ENCODE peak calls at places on chromosomes 3 and 15, in nine cellular contexts. J is brain microvascular endothelial cell; O is thoracic aorta; K is left ventricle myocardium inferior; H is tibial nerve; U is psoas muscle; Z is CD8-positive, alpha-beta T cell; C is pancreas; L is fibroblast of lung. F is an unnamed sample.

GRCh38 chr3:32584660-32585059 is 14.0 kb upstream of the DYNC1LI1 start:
- DNase-seq in J (peak), O (no peak), K (no peak), H (no peak), U (no peak), Z (no peak), C (no peak), L (no peak), F (no peak)

GRCh38 chr15:60572462-60573214 is 93.7 kb upstream of the ICE2 start:
- DNase-seq in J (no peak), O (no peak), K (no peak), H (no peak), U (no peak), Z (no peak), C (no peak), L (no peak), F (no peak)

GRCh38 chr3:124448954-124449353 is 281.3 kb upstream of the UMPS start:
- DNase-seq in J (no peak), O (no peak), K (no peak), H (no peak), U (no peak), Z (no peak), C (no peak), L (no peak), F (no peak)

GRCh38 chr3:189455009-189455408 is 176.2 kb upstream of the TP63 start:
- DNase-seq in J (no peak), O (no peak), K (no peak), H (no peak), U (no peak), Z (no peak), C (no peak), L (no peak), F (no peak)

GRCh38 chr3:157830865-157831264 is 275.4 kb downstream of the SHOX2 start:
- DNase-seq in J (no peak), O (no peak), K (no peak), H (no peak), U (no peak), Z (no peak), C (no peak), L (no peak), F (no peak)

GRCh38 chr15:57708047-57708446 is 1.5 kb downstream of the POLR2M start:
- DNase-seq in J (no peak), O (no peak), K (no peak), H (no peak), U (no peak), Z (no peak), C (no peak), L (peak), F (no peak)

GRCh38 chr15:64232400-64232799 is 69.6 kb upstream of the PPIB start:
- DNase-seq in J (peak), O (no peak), K (no peak), H (no peak), U (no peak), Z (no peak), C (no peak), L (peak), F (peak)

GRCh38 chr3:14371573-14372474 is 30.6 kb upstream of the SLC6A6 start:
- DNase-seq in J (peak), O (peak), K (peak), H (peak), U (peak), Z (no peak), C (peak), L (peak), F (peak)

DNA sequence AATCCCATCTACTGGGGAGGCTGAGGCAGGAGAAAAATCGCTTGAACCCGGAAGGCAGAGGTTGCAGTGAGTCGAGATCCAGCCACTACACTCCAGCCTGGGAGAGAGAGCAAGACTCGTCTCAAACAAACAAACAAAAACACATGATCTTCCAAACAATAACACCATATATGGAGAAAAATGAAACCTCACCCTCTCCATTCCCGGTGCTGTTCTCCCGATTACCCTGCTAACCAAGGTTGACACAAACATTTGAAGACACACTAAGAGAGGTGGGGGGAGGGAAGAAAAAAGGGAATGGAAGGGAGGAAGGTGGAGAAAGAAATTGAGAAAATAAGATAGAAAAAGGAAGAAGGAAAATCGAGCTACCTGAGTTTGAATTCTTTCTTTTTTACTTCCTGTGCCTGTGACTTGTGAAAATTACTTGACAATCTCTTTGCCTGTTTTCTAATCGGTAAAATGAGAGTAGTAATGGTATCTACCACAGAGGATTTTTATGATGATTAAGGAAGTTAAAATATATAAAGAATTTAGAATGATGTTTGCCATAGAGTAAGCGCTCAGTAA is 1.1 kb upstream of the PLSCR2 start:
- DNase-seq in J (no peak), O (no peak), K (no peak), H (no peak), U (no peak), Z (no peak), C (no peak), L (no peak), F (no peak)
- H3K27ac ChIP-seq in J (no peak), O (no peak), K (no peak), H (no peak), U (no peak), Z (no peak), C (peak), L (no peak), F (no peak)

GRCh38 chr3:150300376-150300775 is 107.7 kb upstream of the TSC22D2 start:
- DNase-seq in J (peak), O (no peak), K (no peak), H (no peak), U (no peak), Z (no peak), C (no peak), L (peak), F (peak)

GRCh38 chr3:150302246-150302645 is 105.9 kb upstream of the TSC22D2 start:
- DNase-seq in J (no peak), O (no peak), K (no peak), H (no peak), U (no peak), Z (no peak), C (no peak), L (peak), F (no peak)

GRCh38 chr3:150307862-150308261 is 100.2 kb upstream of the TSC22D2 start:
- DNase-seq in J (no peak), O (no peak), K (no peak), H (no peak), U (no peak), Z (no peak), C (no peak), L (no peak), F (no peak)

GRCh38 chr3:150300847-150301517 is 107.1 kb upstream of the TSC22D2 start:
- DNase-seq in J (peak), O (no peak), K (no peak), H (no peak), U (no peak), Z (no peak), C (no peak), L (peak), F (no peak)

GRCh38 chr3:150303776-150304175 is 104.3 kb upstream of the TSC22D2 start:
- DNase-seq in J (no peak), O (no peak), K (no peak), H (no peak), U (no peak), Z (no peak), C (no peak), L (no peak), F (no peak)
- TF ChIP-seq CTCF in J (peak), O (no peak), K (peak), H (no peak), U (no peak), Z (peak), C (peak), L (no peak), F (no peak)

DNA sequence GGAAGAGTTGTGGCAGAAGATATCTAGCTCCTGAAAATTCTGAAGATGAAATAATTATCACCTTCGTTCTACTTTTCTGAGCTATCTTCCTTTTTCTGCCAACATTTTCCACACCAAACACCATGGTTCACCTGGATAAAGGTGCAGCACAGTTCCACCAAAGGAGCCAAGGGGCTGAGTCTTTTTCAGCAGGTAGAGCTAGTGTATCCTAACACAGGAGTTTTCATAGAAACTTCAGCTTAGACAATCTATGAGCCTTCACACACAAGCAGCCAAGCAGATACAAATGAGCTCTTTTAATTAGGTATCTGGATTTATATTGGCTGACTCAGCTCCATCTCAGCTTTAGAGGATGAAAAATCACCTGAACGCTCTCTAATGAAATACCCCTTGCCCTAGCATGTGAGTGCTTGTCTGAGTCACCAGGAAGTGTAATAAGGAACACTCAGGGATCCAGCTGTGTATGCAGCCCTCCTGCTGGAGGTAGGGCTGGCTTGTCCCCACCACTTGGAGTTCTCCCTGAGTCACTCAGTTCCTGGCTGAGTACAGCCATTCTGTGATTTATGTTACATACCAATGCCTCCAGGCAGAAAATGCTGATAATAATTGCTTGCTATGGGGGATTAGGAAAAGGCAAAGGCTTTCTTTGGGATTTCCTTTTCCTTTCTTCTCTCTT is 385.7 kb downstream of the LSAMP start:
- DNase-seq in J (peak), O (no peak), K (no peak), H (no peak), U (no peak), Z (no peak), C (no peak), L (peak), F (peak)
- H3K27ac ChIP-seq in J (no peak), O (no peak), K (no peak), H (no peak), U (no peak), Z (no peak), C (no peak), L (no peak), F (peak)

DNA sequence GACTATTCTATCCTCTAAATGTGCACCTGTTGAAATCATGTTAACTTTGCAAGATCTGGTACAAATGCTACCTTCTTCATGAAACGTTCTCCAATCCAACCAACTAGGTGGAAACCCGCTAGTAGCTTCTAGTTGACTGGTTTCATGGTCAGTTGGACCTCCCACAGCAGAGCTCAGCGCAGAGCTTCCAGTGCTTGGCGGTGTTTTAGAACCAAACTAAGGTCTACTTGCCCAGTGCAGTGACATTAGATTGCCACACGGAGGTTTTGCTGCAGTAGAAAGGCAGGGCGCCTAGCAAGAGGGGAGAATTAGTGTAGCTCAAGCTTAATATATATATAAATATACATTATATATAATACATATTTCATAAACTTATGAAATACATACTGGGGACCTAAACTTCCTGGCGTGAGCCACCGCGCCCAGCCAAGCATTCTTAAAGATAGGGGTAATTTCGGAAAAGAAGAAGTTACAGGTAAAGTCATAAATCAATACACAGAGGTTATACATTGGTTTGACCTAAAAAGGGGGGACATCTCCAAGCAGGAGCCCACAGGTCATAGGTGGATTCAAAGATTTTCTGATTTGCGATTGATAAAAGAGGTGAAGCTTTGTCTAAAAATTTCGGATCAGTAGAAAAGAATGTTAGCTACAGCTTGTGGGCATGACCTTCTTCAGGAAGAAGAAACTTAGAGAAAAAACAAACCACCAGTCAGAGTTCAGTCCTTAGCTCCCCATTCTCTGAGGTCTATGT is 2.0 kb upstream of the OXSR1 start:
- DNase-seq in J (no peak), O (no peak), K (no peak), H (no peak), U (no peak), Z (no peak), C (no peak), L (no peak), F (no peak)
- TF ChIP-seq CTCF in J (peak), O (peak), K (no peak), H (no peak), U (peak), Z (peak), C (no peak), L (no peak), F (no peak)

DNA sequence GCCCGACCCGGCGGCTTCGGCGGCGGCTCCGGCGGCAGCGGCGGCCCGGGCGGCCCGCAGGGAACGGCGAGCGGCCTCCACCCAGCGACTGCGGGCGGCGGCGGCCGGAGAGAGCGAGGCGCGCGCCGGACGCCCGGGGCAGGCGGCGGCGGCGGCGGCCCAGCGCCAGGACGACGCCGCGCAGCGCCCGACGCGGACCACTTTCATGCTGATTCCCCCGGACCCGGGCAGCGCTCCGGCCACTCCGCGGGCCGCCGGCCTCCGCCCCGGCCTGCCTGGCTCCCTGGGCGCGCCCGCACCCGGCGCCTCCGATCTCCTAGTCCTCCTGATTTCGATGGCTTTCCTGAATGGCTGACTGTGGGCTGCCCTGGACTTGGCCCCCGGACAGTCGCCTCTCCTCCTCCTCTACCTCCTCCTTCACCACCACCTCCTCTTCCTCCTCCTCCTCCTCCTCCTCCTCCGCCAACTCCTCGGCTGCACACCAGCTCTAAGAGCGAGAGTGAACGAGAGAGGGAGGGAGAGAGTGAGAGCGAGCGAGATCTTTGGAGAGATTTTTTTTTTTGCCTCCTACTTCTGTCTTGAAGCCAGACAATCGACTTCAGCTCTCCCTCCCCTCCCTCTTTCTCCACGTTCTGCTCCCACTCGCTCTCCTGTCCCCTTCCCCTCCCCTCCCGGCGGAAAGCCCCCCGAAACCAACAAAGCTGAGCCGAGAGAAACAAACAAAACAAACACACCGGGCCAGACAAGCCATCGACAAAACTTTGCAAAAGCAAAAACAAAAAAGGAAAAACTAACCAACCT is 841 bp downstream of the NR2F2 start:
- DNase-seq in J (peak), O (no peak), K (no peak), H (no peak), U (peak), Z (no peak), C (peak), L (peak), F (no peak)
- H3K27ac ChIP-seq in J (peak), O (peak), K (peak), H (peak), U (peak), Z (no peak), C (peak), L (peak), F (peak)

GRCh38 chr15:42986693-42987342 is 66.2 kb upstream of the TTBK2 start:
- DNase-seq in J (no peak), O (no peak), K (no peak), H (no peak), U (no peak), Z (no peak), C (no peak), L (no peak), F (no peak)

GRCh38 chr15:42984534-42985034 is 64.0 kb upstream of the TTBK2 start:
- DNase-seq in J (no peak), O (no peak), K (no peak), H (no peak), U (no peak), Z (no peak), C (no peak), L (no peak), F (no peak)
- TF ChIP-seq CTCF in J (no peak), O (no peak), K (no peak), H (no peak), U (no peak), Z (no peak), C (no peak), L (no peak), F (no peak)

GRCh38 chr3:117540583-117540982 is 831.0 kb downstream of the TUSC7 start:
- DNase-seq in J (no peak), O (no peak), K (no peak), H (no peak), U (no peak), Z (no peak), C (no peak), L (peak), F (no peak)
- H3K27ac ChIP-seq in J (no peak), O (no peak), K (no peak), H (no peak), U (no peak), Z (no peak), C (no peak), L (no peak), F (no peak)

GRCh38 chr3:24608701-24609387 is 114.2 kb upstream of the THRB start:
- DNase-seq in J (no peak), O (no peak), K (no peak), H (no peak), U (peak), Z (no peak), C (no peak), L (no peak), F (no peak)

GRCh38 chr3:24604215-24604614 is 109.6 kb upstream of the THRB start:
- DNase-seq in J (no peak), O (no peak), K (no peak), H (no peak), U (no peak), Z (no peak), C (no peak), L (no peak), F (no peak)

GRCh38 chr3:24601500-24601899 is 106.8 kb upstream of the THRB start:
- DNase-seq in J (no peak), O (no peak), K (no peak), H (no peak), U (peak), Z (no peak), C (no peak), L (no peak), F (no peak)

GRCh38 chr3:24607281-24607680 is 112.6 kb upstream of the THRB start:
- DNase-seq in J (no peak), O (no peak), K (no peak), H (no peak), U (no peak), Z (no peak), C (no peak), L (no peak), F (no peak)

GRCh38 chr3:24605511-24605910 is 110.9 kb upstream of the THRB start:
- DNase-seq in J (no peak), O (no peak), K (no peak), H (no peak), U (no peak), Z (no peak), C (no peak), L (no peak), F (no peak)
- TF ChIP-seq CTCF in J (no peak), O (no peak), K (no peak), H (no peak), U (no peak), Z (no peak), C (no peak), L (no peak), F (no peak)

GRCh38 chr3:177551431-177551836 is 354.2 kb upstream of the TBL1XR1 start:
- DNase-seq in J (no peak), O (no peak), K (no peak), H (no peak), U (no peak), Z (no peak), C (no peak), L (no peak), F (no peak)

GRCh38 chr3:177554900-177555759 is 357.8 kb upstream of the TBL1XR1 start:
- DNase-seq in J (peak), O (no peak), K (peak), H (no peak), U (no peak), Z (no peak), C (no peak), L (peak), F (peak)

GRCh38 chr3:177552051-177552450 is 354.8 kb upstream of the TBL1XR1 start:
- DNase-seq in J (no peak), O (no peak), K (no peak), H (no peak), U (no peak), Z (no peak), C (no peak), L (no peak), F (no peak)

GRCh38 chr3:177553012-177553411 is 355.7 kb upstream of the TBL1XR1 start:
- DNase-seq in J (no peak), O (no peak), K (no peak), H (no peak), U (no peak), Z (no peak), C (no peak), L (no peak), F (no peak)

DNA sequence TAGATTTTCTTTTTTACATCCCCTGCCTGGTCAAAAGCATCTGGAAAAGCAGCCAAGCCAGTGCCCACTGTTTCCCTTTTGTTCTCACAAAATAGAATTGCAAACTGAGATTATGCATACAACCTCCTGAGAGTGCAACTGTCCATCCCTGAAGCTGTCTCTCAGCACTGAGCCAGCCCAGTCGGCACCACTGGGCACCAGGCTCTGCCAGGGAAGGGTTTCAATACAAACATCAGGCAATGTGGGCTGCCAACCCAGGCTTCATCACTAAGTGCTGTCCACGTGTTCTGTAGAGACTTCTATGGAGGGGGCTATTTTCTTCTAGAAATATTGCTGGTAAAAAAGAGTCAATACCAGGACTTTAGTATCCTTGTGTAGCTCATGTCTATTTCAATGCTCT is 356.3 kb upstream of the TBL1XR1 start:
- DNase-seq in J (no peak), O (no peak), K (no peak), H (no peak), U (no peak), Z (no peak), C (no peak), L (no peak), F (no peak)
- H3K27ac ChIP-seq in J (no peak), O (peak), K (no peak), H (peak), U (no peak), Z (no peak), C (no peak), L (no peak), F (no peak)

GRCh38 chr15:59561547-59561946 is 50.0 kb upstream of the GCNT3 start:
- DNase-seq in J (no peak), O (no peak), K (no peak), H (no peak), U (no peak), Z (no peak), C (no peak), L (no peak), F (no peak)

GRCh38 chr15:59565299-59565698 is 46.3 kb upstream of the GCNT3 start:
- DNase-seq in J (no peak), O (no peak), K (no peak), H (no peak), U (no peak), Z (no peak), C (no peak), L (no peak), F (no peak)

GRCh38 chr15:59567369-59567768 is 44.2 kb upstream of the GCNT3 start:
- DNase-seq in J (no peak), O (no peak), K (no peak), H (no peak), U (no peak), Z (no peak), C (no peak), L (no peak), F (peak)

GRCh38 chr15:59562787-59563186 is 48.8 kb upstream of the GCNT3 start:
- DNase-seq in J (no peak), O (no peak), K (no peak), H (no peak), U (no peak), Z (no peak), C (no peak), L (no peak), F (no peak)
- TF ChIP-seq CTCF in J (no peak), O (no peak), K (no peak), H (no peak), U (no peak), Z (no peak), C (no peak), L (no peak), F (peak)

F was measured in RWPE1.